ENCODE peak calls at places on chromosomes 1 and 21, in four cellular contexts. One of them, this sample, is unnamed.

GRCh38 chr21:44353200-44353970 is at the start of gene TRPM2:
- DNase-seq in CD8-positive, alpha-beta memory T cell: no peak
- DNase-seq in cardiac muscle cell: peak; percentile 56
- DNase-seq in right atrium auricular region: no peak
- DNase-seq in this sample: no peak

GRCh38 chr1:19616489-19616888 is 27.6 kb upstream of the NBL1 start:
- DNase-seq in CD8-positive, alpha-beta memory T cell: no peak
- DNase-seq in cardiac muscle cell: no peak
- DNase-seq in right atrium auricular region: no peak
- DNase-seq in this sample: no peak

GRCh38 chr1:102098536-102098935 is 101.8 kb upstream of the OLFM3 start:
- DNase-seq in CD8-positive, alpha-beta memory T cell: no peak
- DNase-seq in cardiac muscle cell: no peak
- DNase-seq in right atrium auricular region: no peak
- DNase-seq in this sample: no peak

GRCh38 chr1:225156254-225156653 is 226.8 kb downstream of the DNAH14 start:
- DNase-seq in CD8-positive, alpha-beta memory T cell: no peak
- DNase-seq in cardiac muscle cell: peak; percentile 70
- DNase-seq in right atrium auricular region: no peak
- DNase-seq in this sample: no peak

GRCh38 chr1:225447649-225448048 is 19.8 kb upstream of the LBR start:
- DNase-seq in CD8-positive, alpha-beta memory T cell: no peak
- DNase-seq in cardiac muscle cell: peak; percentile 65
- DNase-seq in right atrium auricular region: no peak
- DNase-seq in this sample: no peak

GRCh38 chr1:100631015-100631521 is 88.5 kb upstream of the VCAM1 start:
- DNase-seq in CD8-positive, alpha-beta memory T cell: no peak
- DNase-seq in cardiac muscle cell: peak; percentile 84
- DNase-seq in right atrium auricular region: no peak
- DNase-seq in this sample: no peak

GRCh38 chr1:118788372-118788955 is 199.7 kb downstream of the TBX15 start:
- DNase-seq in CD8-positive, alpha-beta memory T cell: no peak
- DNase-seq in cardiac muscle cell: peak; percentile 41
- DNase-seq in right atrium auricular region: no peak
- DNase-seq in this sample: no peak

GRCh38 chr1:46549697-46550681 is 1.5 kb downstream of the KNCN start:
- DNase-seq in CD8-positive, alpha-beta memory T cell: peak; percentile 61
- DNase-seq in cardiac muscle cell: peak; percentile 67
- DNase-seq in right atrium auricular region: no peak
- DNase-seq in this sample: no peak

GRCh38 chr1:184457500-184457899 is 70.7 kb downstream of the C1orf21 start:
- DNase-seq in CD8-positive, alpha-beta memory T cell: no peak
- DNase-seq in cardiac muscle cell: peak; percentile 26
- DNase-seq in right atrium auricular region: no peak
- DNase-seq in this sample: no peak

GRCh38 chr1:17008208-17008855 is 3.4 kb downstream of the ATP13A2 start:
- DNase-seq in CD8-positive, alpha-beta memory T cell: no peak
- DNase-seq in cardiac muscle cell: no peak
- DNase-seq in right atrium auricular region: no peak
- DNase-seq in this sample: no peak

GRCh38 chr1:97337250-97338030 is 583.4 kb downstream of the DPYD start:
- DNase-seq in CD8-positive, alpha-beta memory T cell: no peak
- DNase-seq in cardiac muscle cell: no peak
- DNase-seq in right atrium auricular region: no peak
- DNase-seq in this sample: no peak

GRCh38 chr1:216936779-216937178 is 213.6 kb upstream of the ESRRG start:
- DNase-seq in CD8-positive, alpha-beta memory T cell: no peak
- DNase-seq in cardiac muscle cell: no peak
- DNase-seq in right atrium auricular region: no peak
- DNase-seq in this sample: no peak

GRCh38 chr1:200245492-200245891 is 164.3 kb downstream of the ZNF281 start:
- DNase-seq in CD8-positive, alpha-beta memory T cell: no peak
- DNase-seq in cardiac muscle cell: peak; percentile 22
- DNase-seq in right atrium auricular region: no peak
- DNase-seq in this sample: no peak

GRCh38 chr1:45913183-45913924 is 109.9 kb downstream of the MAST2 start:
- DNase-seq in CD8-positive, alpha-beta memory T cell: no peak
- DNase-seq in cardiac muscle cell: peak; percentile 95
- DNase-seq in right atrium auricular region: peak; percentile 85
- DNase-seq in this sample: no peak

GRCh38 chr1:166924829-166925541 is 48.9 kb upstream of the TADA1 start:
- DNase-seq in CD8-positive, alpha-beta memory T cell: no peak
- DNase-seq in cardiac muscle cell: no peak
- DNase-seq in right atrium auricular region: no peak
- DNase-seq in this sample: no peak

GRCh38 chr1:159953866-159954515 is at the start of gene SLAMF9:
- DNase-seq in CD8-positive, alpha-beta memory T cell: no peak
- DNase-seq in cardiac muscle cell: peak; percentile 26
- DNase-seq in right atrium auricular region: no peak
- DNase-seq in this sample: no peak

GRCh38 chr21:16913010-16913409 is 599.8 kb upstream of the CXADR start:
- DNase-seq in CD8-positive, alpha-beta memory T cell: no peak
- DNase-seq in cardiac muscle cell: no peak
- DNase-seq in right atrium auricular region: no peak
- DNase-seq in this sample: no peak

GRCh38 chr1:31302749-31303441 is 6.1 kb downstream of the ZCCHC17 start:
- DNase-seq in CD8-positive, alpha-beta memory T cell: no peak
- DNase-seq in cardiac muscle cell: peak; percentile 50
- DNase-seq in right atrium auricular region: no peak
- DNase-seq in this sample: no peak

GRCh38 chr1:246760426-246761347 is 36.5 kb downstream of the SCCPDH start:
- DNase-seq in CD8-positive, alpha-beta memory T cell: no peak
- DNase-seq in cardiac muscle cell: no peak
- DNase-seq in right atrium auricular region: no peak
- DNase-seq in this sample: no peak

GRCh38 chr1:182485861-182486260 is 35.9 kb downstream of the RGSL1 start:
- DNase-seq in CD8-positive, alpha-beta memory T cell: no peak
- DNase-seq in cardiac muscle cell: no peak
- DNase-seq in right atrium auricular region: no peak
- DNase-seq in this sample: no peak
- H3K27ac ChIP-seq in CD8-positive, alpha-beta memory T cell: no peak overlapping the region
- H3K27ac ChIP-seq in cardiac muscle cell: no peak overlapping the region
- H3K27ac ChIP-seq in right atrium auricular region: no peak overlapping the region
- H3K27ac ChIP-seq in this sample: no peak overlapping the region

DNA sequence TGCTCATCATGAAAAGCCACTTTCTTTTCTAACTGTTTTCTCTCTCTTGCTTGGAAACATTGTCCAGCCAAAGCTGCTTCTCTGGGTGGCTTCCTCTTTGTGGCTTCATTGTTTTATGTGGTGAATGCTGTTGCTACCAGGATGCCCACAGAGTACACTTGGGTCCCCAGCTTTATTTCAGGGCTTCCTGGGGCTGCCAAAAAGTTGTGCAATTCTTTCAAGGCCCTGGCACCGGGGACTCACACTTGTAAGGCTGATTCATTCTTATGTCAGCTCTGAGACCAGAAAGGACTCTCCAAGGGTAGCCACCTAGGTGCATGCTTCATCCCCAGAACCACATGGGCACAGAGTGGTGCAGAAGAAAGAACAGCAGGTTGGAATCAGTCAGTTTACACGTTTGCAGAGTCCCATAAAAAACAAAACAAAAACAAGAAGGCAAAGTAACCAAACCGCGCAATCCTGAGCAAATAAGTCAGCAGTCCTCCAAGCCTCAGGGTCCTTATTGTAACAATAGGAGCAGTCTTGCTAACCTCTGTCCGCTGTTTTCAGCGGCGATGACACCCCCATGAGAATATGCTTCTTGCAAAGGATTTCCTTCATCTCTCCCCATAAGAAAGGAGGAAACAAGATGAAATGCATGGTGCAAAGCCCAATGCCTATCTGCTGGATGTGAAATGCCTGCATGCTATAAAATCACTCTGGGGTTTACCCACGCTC is 89.9 kb upstream of the SSX2IP start:
- DNase-seq in CD8-positive, alpha-beta memory T cell: no peak
- DNase-seq in cardiac muscle cell: peak; percentile 50
- DNase-seq in right atrium auricular region: no peak
- DNase-seq in this sample: no peak
- H3K9me3 ChIP-seq in CD8-positive, alpha-beta memory T cell: no peaks in the 10 kb centered on the region
- H3K9me3 ChIP-seq in cardiac muscle cell: no peaks in the 10 kb centered on the region
- H3K9me3 ChIP-seq in right atrium auricular region: no peaks in the 10 kb centered on the region
- H3K9me3 ChIP-seq in this sample: no peaks in the 10 kb centered on the region

DNA sequence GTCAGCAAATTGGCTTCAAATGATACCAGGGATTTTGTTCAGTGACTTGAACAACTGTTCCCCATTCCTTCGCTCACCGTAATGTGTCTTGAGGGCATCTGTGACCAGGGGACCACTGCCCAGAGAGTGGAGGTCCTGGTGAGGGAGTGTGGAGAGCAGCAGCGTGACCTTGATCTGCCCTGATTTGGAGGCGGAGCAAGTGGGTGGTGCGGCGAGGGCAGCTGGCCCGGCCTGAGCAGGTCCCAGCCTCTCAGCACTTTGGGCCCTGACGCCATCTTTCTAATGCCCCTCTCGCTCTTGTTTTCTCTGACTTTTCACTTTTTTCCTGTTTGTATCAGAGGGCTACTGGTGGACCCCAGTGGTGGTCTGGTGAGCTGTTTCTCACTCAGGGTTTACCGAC is 31.1 kb downstream of the DIP2A start:
- DNase-seq in CD8-positive, alpha-beta memory T cell: no peak
- DNase-seq in cardiac muscle cell: no peak
- DNase-seq in right atrium auricular region: no peak
- DNase-seq in this sample: no peak
- H3K27ac ChIP-seq in CD8-positive, alpha-beta memory T cell: no peak overlapping the region
- H3K27ac ChIP-seq in cardiac muscle cell: peak overlapping the region; percentile 64
- H3K27ac ChIP-seq in right atrium auricular region: no peak overlapping the region
- H3K27ac ChIP-seq in this sample: no peak overlapping the region

DNA sequence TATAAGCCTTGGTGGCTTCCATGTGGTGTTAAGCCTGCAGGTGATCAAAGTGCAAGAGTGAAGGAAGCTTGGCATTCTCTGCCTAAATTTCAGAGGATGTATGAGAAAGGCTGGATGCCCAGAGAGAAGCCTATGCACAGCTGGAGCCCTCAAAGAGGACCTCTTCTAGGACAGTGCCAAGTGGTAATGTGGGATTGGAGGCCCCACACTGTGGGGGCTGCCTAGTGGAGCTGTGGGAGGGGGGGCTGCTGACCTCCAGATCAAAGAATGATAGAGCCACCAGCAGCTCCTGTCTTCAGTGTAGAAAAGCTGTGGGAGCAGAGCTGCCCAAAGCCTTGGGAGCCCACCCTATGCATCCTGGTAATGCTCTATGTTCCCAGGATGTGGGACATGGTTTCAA is 1512.7 kb upstream of the TPTE start:
- DNase-seq in CD8-positive, alpha-beta memory T cell: no peak
- DNase-seq in cardiac muscle cell: no peak
- DNase-seq in right atrium auricular region: peak; percentile 58
- DNase-seq in this sample: no peak
- H3K9me3 ChIP-seq in CD8-positive, alpha-beta memory T cell: no peaks in the 10 kb centered on the region
- H3K9me3 ChIP-seq in cardiac muscle cell: peaks cover 17% of the 10 kb centered on the region
- H3K9me3 ChIP-seq in right atrium auricular region: no peaks in the 10 kb centered on the region
- H3K9me3 ChIP-seq in this sample: no peaks in the 10 kb centered on the region

DNA sequence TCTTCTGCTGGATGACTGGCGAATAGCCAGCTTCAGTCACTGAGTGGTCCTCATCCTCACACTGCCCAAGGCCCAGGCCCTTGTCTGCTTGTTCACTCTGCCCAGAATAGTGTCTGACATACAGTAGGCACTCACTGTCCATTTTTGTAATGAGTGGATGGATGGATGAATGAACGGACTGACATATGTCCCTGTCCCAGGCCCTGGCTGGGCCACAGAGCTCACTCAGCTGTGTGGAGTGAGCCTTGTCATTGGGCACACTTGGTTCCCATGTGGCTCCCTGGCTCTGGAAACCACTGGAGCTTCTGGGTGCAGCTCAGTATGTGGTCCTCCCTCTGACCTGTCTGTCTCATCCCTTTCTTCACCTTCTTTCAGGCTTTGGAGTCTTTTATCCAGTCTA is 36.7 kb downstream of the FOXO6 start:
- DNase-seq in CD8-positive, alpha-beta memory T cell: no peak
- DNase-seq in cardiac muscle cell: no peak
- DNase-seq in right atrium auricular region: no peak
- DNase-seq in this sample: no peak
- H3K27ac ChIP-seq in CD8-positive, alpha-beta memory T cell: no peak overlapping the region
- H3K27ac ChIP-seq in cardiac muscle cell: no peak overlapping the region
- H3K27ac ChIP-seq in right atrium auricular region: no peak overlapping the region
- H3K27ac ChIP-seq in this sample: no peak overlapping the region

GRCh38 chr1:79796434-79796833 is 789.9 kb upstream of the ADGRL4 start:
- DNase-seq in CD8-positive, alpha-beta memory T cell: no peak
- DNase-seq in cardiac muscle cell: no peak
- DNase-seq in right atrium auricular region: no peak
- DNase-seq in this sample: no peak
- H3K9me3 ChIP-seq in CD8-positive, alpha-beta memory T cell: no peaks in the 10 kb centered on the region
- H3K9me3 ChIP-seq in cardiac muscle cell: no peaks in the 10 kb centered on the region
- H3K9me3 ChIP-seq in right atrium auricular region: no peaks in the 10 kb centered on the region
- H3K9me3 ChIP-seq in this sample: no peaks in the 10 kb centered on the region

GRCh38 chr21:15283789-15284188 is 219.0 kb upstream of the NRIP1 start:
- DNase-seq in CD8-positive, alpha-beta memory T cell: no peak
- DNase-seq in cardiac muscle cell: no peak
- DNase-seq in right atrium auricular region: no peak
- DNase-seq in this sample: no peak
- H3K27ac ChIP-seq in CD8-positive, alpha-beta memory T cell: no peak overlapping the region
- H3K27ac ChIP-seq in cardiac muscle cell: no peak overlapping the region
- H3K27ac ChIP-seq in right atrium auricular region: no peak overlapping the region
- H3K27ac ChIP-seq in this sample: no peak overlapping the region

DNA sequence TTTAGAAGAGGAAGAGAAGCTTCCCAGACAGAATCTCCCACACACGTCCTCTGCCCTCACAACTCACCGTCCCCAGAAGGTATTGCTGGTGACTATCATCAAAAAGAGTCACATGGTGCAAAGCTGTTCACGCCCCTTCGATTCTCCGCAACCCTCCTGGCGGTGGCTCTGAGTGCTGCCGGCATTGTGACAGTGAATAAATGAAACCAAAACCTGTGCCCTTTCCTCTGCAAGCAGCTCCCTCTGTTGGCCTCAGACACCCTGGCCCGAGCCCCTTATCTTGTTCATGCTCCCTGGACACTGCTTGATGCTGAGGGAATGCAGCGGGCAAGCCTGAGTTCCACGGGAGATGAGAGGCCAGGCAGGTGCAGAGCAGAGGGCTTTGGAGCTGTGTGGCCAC is 510.3 kb downstream of the NPHP4 start:
- DNase-seq in CD8-positive, alpha-beta memory T cell: peak; percentile 10
- DNase-seq in cardiac muscle cell: no peak
- DNase-seq in right atrium auricular region: no peak
- DNase-seq in this sample: peak; percentile 17
- H3K9me3 ChIP-seq in CD8-positive, alpha-beta memory T cell: no peaks in the 10 kb centered on the region
- H3K9me3 ChIP-seq in cardiac muscle cell: no peaks in the 10 kb centered on the region
- H3K9me3 ChIP-seq in right atrium auricular region: no peaks in the 10 kb centered on the region
- H3K9me3 ChIP-seq in this sample: no peaks in the 10 kb centered on the region

This sample was measured in CD4-positive, alpha-beta T cell.